ENCODE peak calls at places on chromosome 2, in eight cellular contexts. C is WTC11; E is lower lobe of right lung; F is hippocampal formation; I is activated T-cell treated with anti-CD3 and anti-CD28 coated beads, Interleukin-2, amount 50 U/mL, for 72 hours; P is mucosa of gallbladder; Y is epithelial cell of esophagus; D is fibroblast of the aortic adventitia. Q is an unnamed sample.

GRCh38 chr2:12391097-12391496 is 325.6 kb upstream of the TRIB2 start:
- DNase-seq in I (no peak), Y (no peak), F (no peak), C (no peak), P (no peak), D (peak; percentile 5), E (no peak), Q (no peak)

GRCh38 chr2:31067259-31067658 is 71.0 kb downstream of the GALNT14 start:
- DNase-seq in I (no peak), D (no peak), P (no peak), Y (no peak), C (peak; percentile 19), F (no peak), E (no peak), Q (no peak)

GRCh38 chr2:160336091-160336490 is 136.0 kb upstream of the ITGB6 start:
- DNase-seq in C (no peak), Y (no peak), D (peak; percentile 48), E (no peak), I (no peak), F (no peak), P (no peak), Q (no peak)

GRCh38 chr2:181585732-181586131 is 71.2 kb downstream of the CERKL start:
- DNase-seq in P (no peak), E (no peak), Y (no peak), D (no peak), F (no peak), C (no peak), I (no peak), Q (no peak)

GRCh38 chr2:157257312-157258252 is at the start of gene GALNT5:
- DNase-seq in E (no peak), Y (peak; percentile 74), P (no peak), D (peak; percentile 57), I (no peak), C (peak; percentile 25), F (no peak), Q (no peak)

GRCh38 chr2:181185428-181185827 is 205.0 kb downstream of the UBE2E3 start:
- DNase-seq in D (no peak), P (no peak), C (no peak), F (no peak), I (no peak), Y (no peak), E (no peak), Q (no peak)

GRCh38 chr2:88209526-88210131 is 39.5 kb downstream of the THNSL2 start:
- DNase-seq in D (no peak), Y (no peak), E (no peak), C (no peak), F (no peak), I (no peak), P (no peak), Q (no peak)

GRCh38 chr2:65940856-65941255 is 494.1 kb upstream of the MEIS1 start:
- DNase-seq in Y (no peak), F (no peak), I (no peak), C (no peak), P (no peak), E (no peak), D (no peak), Q (no peak)

GRCh38 chr2:240999001-240999791 is 778 bp downstream of the SNED1 start:
- DNase-seq in D (no peak), P (peak; percentile 12), C (no peak), F (no peak), I (no peak), E (peak; percentile 57), Y (no peak), Q (peak; percentile 45)

GRCh38 chr2:232927793-232928563 is 57.9 kb downstream of the SNORC start:
- DNase-seq in C (peak; percentile 43), P (no peak), D (no peak), I (peak; percentile 21), E (no peak), Y (no peak), F (no peak), Q (no peak)

GRCh38 chr2:182018218-182018617 is 32.6 kb downstream of the PPP1R1C start:
- DNase-seq in D (peak; percentile 28), C (no peak), I (no peak), Y (peak; percentile 44), E (no peak), P (no peak), F (no peak), Q (no peak)

GRCh38 chr2:207253946-207254345 is 88.2 kb upstream of the KLF7 start:
- DNase-seq in E (no peak), P (no peak), D (peak; percentile 95), C (no peak), I (no peak), Y (peak; percentile 89), F (no peak), Q (no peak)